ENCODE peak calls at places on chromosomes 13 and 19, in ten cellular contexts. B, Q, D, J, V, U, S, I, M and Y are unnamed samples.

GRCh38 chr19:31253816-31254551 is 95.3 kb downstream of the TSHZ3 start:
- DNase-seq in B (no peak), Q (no peak), D (peak), J (no peak), V (no peak), U (no peak), S (no peak), I (no peak), M (no peak), Y (no peak)

GRCh38 chr13:55570371-55570770 is 1570.3 kb upstream of the PRR20A start:
- DNase-seq in B (no peak), Q (no peak), D (no peak), J (no peak), V (no peak), U (no peak), S (no peak), I (no peak), M (no peak), Y (no peak)

GRCh38 chr13:109158383-109158782 is 529.0 kb downstream of the MYO16 start:
- DNase-seq in B (no peak), Q (no peak), D (no peak), J (no peak), V (no peak), U (no peak), S (no peak), I (no peak), M (no peak), Y (no peak)

GRCh38 chr13:49995535-49996165 is 1.2 kb upstream of the TRIM13 start:
- DNase-seq in B (no peak), Q (no peak), D (no peak), J (no peak), V (no peak), U (no peak), S (no peak), I (no peak), M (no peak), Y (no peak)

GRCh38 chr13:41502021-41502420 is 44.7 kb downstream of the RGCC start:
- DNase-seq in B (no peak), Q (no peak), D (no peak), J (no peak), V (no peak), U (no peak), S (no peak), I (no peak), M (no peak), Y (no peak)

GRCh38 chr19:48006762-48007161 is 12.3 kb downstream of the ELSPBP1 start:
- DNase-seq in B (peak), Q (peak), D (no peak), J (no peak), V (no peak), U (peak), S (no peak), I (no peak), M (no peak), Y (no peak)

GRCh38 chr19:33468361-33469170 is 53.0 kb downstream of the PEPD start:
- DNase-seq in B (no peak), Q (peak), D (no peak), J (peak), V (no peak), U (no peak), S (peak), I (no peak), M (no peak), Y (peak)

GRCh38 chr13:103324641-103325040 is 258.4 kb upstream of the SLC10A2 start:
- DNase-seq in B (no peak), Q (no peak), D (no peak), J (no peak), V (no peak), U (no peak), S (no peak), I (no peak), M (no peak), Y (no peak)

GRCh38 chr19:39372941-39373340 is 18.0 kb downstream of the PAF1 start:
- DNase-seq in B (no peak), Q (no peak), D (no peak), J (no peak), V (no peak), U (no peak), S (no peak), I (no peak), M (no peak), Y (no peak)

GRCh38 chr13:61339054-61339621 is 76.5 kb downstream of the PCDH20 start:
- DNase-seq in B (peak), Q (no peak), D (no peak), J (no peak), V (no peak), U (no peak), S (no peak), I (no peak), M (no peak), Y (no peak)

GRCh38 chr19:46674416-46675178 is 13.6 kb upstream of the DACT3 start:
- DNase-seq in B (peak), Q (peak), D (no peak), J (no peak), V (no peak), U (no peak), S (no peak), I (peak), M (no peak), Y (no peak)

GRCh38 chr19:37719927-37720265 is 335 bp upstream of the ZNF607 start:
- DNase-seq in B (no peak), Q (no peak), D (no peak), J (no peak), V (no peak), U (no peak), S (no peak), I (no peak), M (no peak), Y (no peak)

GRCh38 chr19:37716140-37716539 is 3.4 kb downstream of the ZNF607 start:
- DNase-seq in B (no peak), Q (no peak), D (no peak), J (no peak), V (no peak), U (no peak), S (no peak), I (no peak), M (no peak), Y (no peak)

GRCh38 chr19:37719111-37719926 is at the start of gene ZNF607:
- DNase-seq in B (peak), Q (peak), D (peak), J (peak), V (peak), U (peak), S (peak), I (peak), M (peak), Y (peak)

DNA sequence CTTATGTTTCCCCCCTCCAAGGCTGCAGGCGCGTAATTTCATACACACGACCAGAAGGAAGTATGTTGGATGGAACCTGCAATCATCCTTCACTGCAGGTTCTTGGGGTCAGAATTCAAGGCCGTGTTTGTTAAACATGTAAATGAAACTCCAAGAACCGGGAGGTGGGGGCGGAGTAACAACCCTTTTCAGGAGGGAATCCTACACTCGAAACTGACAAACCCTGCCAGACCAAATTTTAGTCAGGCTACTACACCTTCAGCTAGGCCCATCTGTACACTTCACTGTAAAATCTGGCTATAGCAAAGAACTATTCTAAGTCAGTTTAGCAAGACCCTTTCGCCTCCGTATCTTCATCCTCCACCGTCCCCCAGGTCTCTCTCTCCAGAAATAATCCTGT is 1.2 kb downstream of the ZNF607 start:
- DNase-seq in B (no peak), Q (no peak), D (no peak), J (no peak), V (no peak), U (no peak), S (no peak), I (peak), M (no peak), Y (no peak)
- H3K27ac ChIP-seq in B (no peak), Q (no peak), D (peak), J (no peak), V (peak), U (no peak), S (no peak), I (peak), M (no peak), Y (peak)

GRCh38 chr13:79403113-79403512 is 2.9 kb downstream of the RBM26 start:
- DNase-seq in B (no peak), Q (no peak), D (no peak), J (no peak), V (no peak), U (no peak), S (no peak), I (no peak), M (no peak), Y (no peak)
- H3K4me3 ChIP-seq in B (no peak), Q (peak), D (no peak), J (peak), V (peak), U (peak), S (no peak), I (peak), M (no peak), Y (peak)

DNA sequence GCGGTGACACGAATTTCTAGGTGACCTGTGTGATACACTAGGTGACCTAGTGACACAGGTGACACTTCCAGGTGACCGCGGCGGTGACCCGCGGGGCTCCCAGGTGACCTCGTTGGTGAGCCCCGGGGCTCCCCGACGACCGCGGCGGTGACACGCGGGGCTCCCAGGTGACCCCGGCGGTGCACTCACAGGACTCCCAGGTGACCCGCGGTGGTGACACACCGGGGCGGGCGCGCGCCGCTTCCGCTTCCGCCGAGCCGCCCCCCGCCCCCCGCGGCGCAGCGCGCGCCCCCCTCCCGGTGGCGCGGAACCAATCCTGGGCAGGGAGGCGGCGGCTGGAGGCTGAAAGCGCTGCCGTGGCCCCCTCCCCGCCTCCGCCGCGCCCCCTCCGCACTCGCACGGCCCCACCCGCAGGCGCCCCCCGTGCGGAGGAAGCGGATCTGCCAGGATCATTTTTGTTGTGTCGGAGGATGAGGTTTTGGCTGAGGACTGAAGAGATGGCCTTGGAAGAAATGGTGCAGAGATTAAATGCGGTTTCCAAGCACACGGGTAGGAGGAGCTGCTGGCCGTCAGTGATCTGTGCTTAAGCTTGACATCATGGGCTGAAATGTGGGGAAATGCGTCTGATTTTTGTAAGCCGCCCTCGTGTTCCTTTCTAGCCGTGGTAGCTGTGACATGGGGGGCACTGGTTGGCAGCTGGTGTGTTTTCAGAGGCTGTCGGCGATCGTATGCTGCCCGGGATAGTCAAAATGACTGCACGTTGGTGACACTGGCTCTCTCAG is at the start of gene MCF2L:
- DNase-seq in B (peak), Q (peak), D (peak), J (no peak), V (peak), U (peak), S (peak), I (peak), M (no peak), Y (peak)
- TF ChIP-seq CTCF in B (peak), Q (peak), D (no peak), J (no peak), V (no peak), U (no peak), S (no peak), I (peak), M (no peak), Y (peak)

DNA sequence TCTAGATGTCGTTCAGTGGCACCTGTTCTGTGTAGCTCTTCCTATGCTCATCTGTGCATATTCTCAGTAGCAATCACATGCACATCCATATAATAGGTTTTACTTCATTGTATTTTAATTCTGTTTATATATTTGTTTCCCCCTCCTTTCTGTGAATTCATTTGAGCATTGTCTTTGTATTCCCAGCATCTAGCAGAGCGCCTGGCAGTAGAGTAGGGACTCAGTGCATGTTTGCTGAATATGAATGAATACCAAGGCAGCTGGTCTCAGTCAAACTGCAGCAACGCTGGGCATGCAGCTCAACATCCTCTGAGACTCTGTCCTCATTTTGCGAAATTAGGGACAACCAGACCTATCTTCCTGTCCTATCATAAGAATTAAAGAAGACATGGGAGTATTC is 330.1 kb downstream of the SPRY2 start:
- DNase-seq in B (no peak), Q (no peak), D (no peak), J (no peak), V (no peak), U (no peak), S (no peak), I (no peak), M (no peak), Y (peak)
- H3K27ac ChIP-seq in B (no peak), Q (no peak), D (no peak), J (no peak), V (no peak), U (no peak), S (no peak), I (no peak), M (no peak), Y (peak)

GRCh38 chr19:8096071-8096470 is 43.5 kb downstream of the CCL25 start:
- DNase-seq in B (no peak), Q (no peak), D (no peak), J (no peak), V (no peak), U (no peak), S (no peak), I (no peak), M (no peak), Y (no peak)
- H3K4me3 ChIP-seq in B (no peak), Q (no peak), D (no peak), J (no peak), V (no peak), U (no peak), S (no peak), I (no peak), M (no peak), Y (no peak)

GRCh38 chr13:113044431-113045114 is 61.0 kb upstream of the F7 start:
- DNase-seq in B (no peak), Q (peak), D (no peak), J (no peak), V (no peak), U (no peak), S (no peak), I (no peak), M (no peak), Y (peak)
- TF ChIP-seq CTCF in B (no peak), Q (no peak), D (no peak), J (no peak), V (no peak), U (no peak), S (no peak), I (no peak), M (no peak), Y (no peak)

GRCh38 chr19:6767357-6768235 is at the start of gene SH2D3A:
- DNase-seq in B (peak), Q (peak), D (peak), J (peak), V (peak), U (peak), S (peak), I (peak), M (no peak), Y (no peak)

GRCh38 chr19:6765738-6766356 is 1.4 kb downstream of the SH2D3A start:
- DNase-seq in B (no peak), Q (no peak), D (peak), J (no peak), V (peak), U (no peak), S (peak), I (no peak), M (no peak), Y (no peak)

GRCh38 chr19:6767081-6767356 is 216 bp downstream of the SH2D3A start:
- DNase-seq in B (no peak), Q (no peak), D (no peak), J (no peak), V (no peak), U (no peak), S (no peak), I (no peak), M (no peak), Y (no peak)

GRCh38 chr19:6768236-6768785 is 1.1 kb upstream of the SH2D3A start:
- DNase-seq in B (no peak), Q (no peak), D (no peak), J (no peak), V (peak), U (no peak), S (no peak), I (no peak), M (no peak), Y (no peak)

GRCh38 chr19:6766357-6767080 is 716 bp downstream of the SH2D3A start:
- DNase-seq in B (no peak), Q (no peak), D (no peak), J (no peak), V (no peak), U (no peak), S (no peak), I (no peak), M (no peak), Y (no peak)
- H3K27ac ChIP-seq in B (no peak), Q (no peak), D (peak), J (no peak), V (peak), U (peak), S (peak), I (no peak), M (no peak), Y (no peak)

GRCh38 chr19:10231624-10232228 is 595 bp upstream of the S1PR2 start:
- DNase-seq in B (no peak), Q (no peak), D (no peak), J (no peak), V (no peak), U (no peak), S (no peak), I (no peak), M (no peak), Y (no peak)
- H3K4me3 ChIP-seq in B (peak), Q (peak), D (no peak), J (peak), V (peak), U (peak), S (peak), I (peak), M (peak), Y (peak)

DNA sequence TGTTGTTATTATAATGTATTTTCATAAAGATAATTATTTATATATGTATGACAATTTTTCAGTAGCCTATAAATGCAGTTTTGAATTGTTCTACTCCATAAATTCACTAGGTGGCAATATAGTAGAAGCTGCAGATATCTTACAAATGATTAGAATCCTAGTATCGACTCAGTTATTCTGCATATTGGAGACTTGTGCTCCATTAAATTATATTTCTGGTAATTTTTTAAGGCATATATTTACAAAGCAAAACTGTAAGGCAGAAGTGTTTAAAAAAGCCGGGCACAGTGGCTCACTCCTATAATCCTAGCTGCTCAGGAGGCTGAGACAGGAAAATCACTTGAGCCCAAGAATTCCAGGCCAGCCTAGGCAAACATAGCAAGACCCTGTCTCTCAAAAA is 58.7 kb downstream of the DPY19L3 start:
- DNase-seq in B (no peak), Q (peak), D (no peak), J (no peak), V (no peak), U (no peak), S (no peak), I (no peak), M (no peak), Y (no peak)
- TF ChIP-seq CTCF in B (no peak), Q (peak), D (no peak), J (no peak), V (no peak), U (peak), S (no peak), I (peak), M (no peak), Y (peak)